ENCODE peak calls at places on chromosomes 4 and X, in seven cellular contexts. O is choroid plexus epithelial cell; B is iris pigment epithelial cell; P is stimulated activated CD8-positive, alpha-beta memory T cell treated with anti-CD3 and anti-CD28 coated beads, Interleukin-7, amount 100 ng/mL, for 4 hours; Y is HEK293T; K is esophagus muscularis mucosa; J is mucosa of gallbladder. Q is an unnamed sample.

GRCh38 chrX:101395789-101396188 is 5.0 kb downstream of the RPL36A start:
- DNase-seq in B (peak; percentile 44), Y (no peak), O (peak; percentile 48), K (no peak), J (no peak), P (no peak), Q (peak; percentile 46)

GRCh38 chrX:21963736-21964135 is 23.2 kb downstream of the SMS start:
- DNase-seq in B (peak; percentile 50), Y (no peak), O (peak; percentile 57), K (no peak), P (no peak), J (no peak), Q (peak; percentile 79)

GRCh38 chr4:42331914-42332368 is 65.3 kb upstream of the SHISA3 start:
- DNase-seq in Y (no peak), K (no peak), B (peak; percentile 2), J (no peak), O (peak; percentile 6), P (no peak), Q (peak; percentile 46)

GRCh38 chr4:183987987-183988392 is 82.9 kb downstream of the STOX2 start:
- DNase-seq in J (peak; percentile 83), Y (peak; percentile 28), K (no peak), P (no peak), B (peak; percentile 90), O (peak; percentile 84), Q (peak; percentile 66)

GRCh38 chrX:8870411-8870810 is 69.2 kb upstream of the FAM9A start:
- DNase-seq in K (no peak), Y (no peak), J (no peak), B (no peak), P (no peak), O (peak; percentile 52), Q (peak; percentile 31)

GRCh38 chr4:128916832-128917231 is 107.3 kb downstream of the JADE1 start:
- DNase-seq in Y (no peak), P (peak; percentile 12), K (no peak), O (no peak), J (peak; percentile 23), B (no peak), Q (no peak)

GRCh38 chrX:108699368-108699767 is 37.0 kb downstream of the IRS4 start:
- DNase-seq in J (no peak), B (peak; percentile 15), K (no peak), Y (peak; percentile 52), O (peak; percentile 51), P (no peak), Q (peak; percentile 19)

GRCh38 chr4:113064244-113064643 is 14.8 kb downstream of the ANK2 start:
- DNase-seq in P (no peak), J (no peak), B (no peak), K (no peak), Y (no peak), O (no peak), Q (no peak)

GRCh38 chrX:30992381-30992904 is 79.4 kb downstream of the FTHL17 start:
- DNase-seq in P (no peak), O (peak; percentile 8), K (no peak), Y (no peak), B (peak; percentile 3), J (no peak), Q (peak; percentile 5)

GRCh38 chrX:99383786-99384185 is 1026.3 kb downstream of the PCDH19 start:
- DNase-seq in Y (no peak), O (no peak), P (no peak), K (no peak), J (no peak), B (no peak), Q (no peak)

GRCh38 chr4:169208516-169208915 is 62.2 kb downstream of the SH3RF1 start:
- DNase-seq in P (no peak), Y (no peak), O (peak; percentile 28), K (no peak), B (peak; percentile 36), J (no peak), Q (no peak)

GRCh38 chrX:148947399-148948025 is 447.1 kb downstream of the AFF2 start:
- DNase-seq in P (no peak), J (no peak), Y (no peak), K (no peak), O (peak; percentile 12), B (no peak), Q (no peak)

GRCh38 chr4:185817403-185817818 is 5.4 kb upstream of the SORBS2 start:
- DNase-seq in P (no peak), B (no peak), Y (no peak), J (peak; percentile 76), O (no peak), K (peak; percentile 84), Q (no peak)

GRCh38 chrX:8034058-8034457 is 106.8 kb upstream of the PNPLA4 start:
- DNase-seq in J (no peak), O (no peak), Y (no peak), B (no peak), K (no peak), P (no peak), Q (no peak)

GRCh38 chrX:68183612-68184214 is 249.6 kb downstream of the OPHN1 start:
- DNase-seq in O (peak; percentile 56), P (no peak), Y (peak; percentile 28), K (no peak), J (no peak), B (peak; percentile 46), Q (peak; percentile 32)

GRCh38 chr4:56843421-56843899 is 22.0 kb upstream of the SPINK2 start:
- DNase-seq in K (no peak), O (peak; percentile 64), J (peak; percentile 21), Y (peak; percentile 19), P (no peak), B (peak; percentile 75), Q (peak; percentile 8)

GRCh38 chr4:110988741-110989140 is 365.9 kb upstream of the PITX2 start:
- DNase-seq in P (no peak), B (no peak), O (no peak), K (no peak), J (no peak), Y (no peak), Q (no peak)

GRCh38 chr4:139419388-139419914 is 34.5 kb upstream of the RAB33B start:
- DNase-seq in P (peak; percentile 1), B (peak; percentile 92), O (peak; percentile 90), Y (no peak), K (peak; percentile 91), J (peak; percentile 42), Q (peak; percentile 91)

GRCh38 chr4:80101086-80101767 is 28.2 kb upstream of the ANTXR2 start:
- DNase-seq in Y (no peak), P (no peak), J (no peak), B (no peak), K (no peak), O (no peak), Q (no peak)

GRCh38 chr4:174096456-174096855 is 187.0 kb downstream of the FBXO8 start:
- DNase-seq in O (no peak), K (no peak), B (no peak), J (no peak), Y (no peak), P (no peak), Q (no peak)

GRCh38 chr4:3744901-3745300 is 21.3 kb upstream of the ADRA2C start:
- DNase-seq in K (no peak), P (no peak), B (no peak), Y (no peak), J (no peak), O (no peak), Q (no peak)

GRCh38 chr4:76654796-76655195 is 219.8 kb downstream of the SHROOM3 start:
- DNase-seq in O (no peak), B (peak; percentile 49), J (no peak), Y (no peak), K (no peak), P (no peak), Q (no peak)

GRCh38 chr4:159516556-159516955 is 413.7 kb downstream of the RAPGEF2 start:
- DNase-seq in B (peak; percentile 50), P (no peak), Y (no peak), K (no peak), O (peak; percentile 51), J (no peak), Q (no peak)

Q was measured in fibroblast of villous mesenchyme.